ENCODE peak calls at places on chromosomes 1 and 21, in nine cellular contexts. One of them, this sample, is unnamed.
A peak's percentile ranks its signal among the peaks of the same experiment; 100 is the strongest.

GRCh38 chr1:211939876-211940468 is 95.4 kb downstream of the INTS7 start:
- DNase-seq in tibial artery: no peak
- DNase-seq in left ventricle myocardium inferior: no peak
- DNase-seq in foreskin fibroblast: no peak
- DNase-seq in OCI-LY7: peak; percentile 62
- DNase-seq in left lung: no peak
- DNase-seq in hepatocyte: no peak
- DNase-seq in type B pancreatic cell: no peak
- DNase-seq in neural crest cell: no peak
- DNase-seq in this sample: no peak

GRCh38 chr1:17686258-17686657 is 68.9 kb upstream of the ACTL8 start:
- DNase-seq in tibial artery: no peak
- DNase-seq in left ventricle myocardium inferior: no peak
- DNase-seq in foreskin fibroblast: no peak
- DNase-seq in OCI-LY7: no peak
- DNase-seq in left lung: no peak
- DNase-seq in hepatocyte: no peak
- DNase-seq in type B pancreatic cell: no peak
- DNase-seq in neural crest cell: no peak
- DNase-seq in this sample: no peak

GRCh38 chr1:17958704-17959103 is 148.9 kb upstream of the IGSF21 start:
- DNase-seq in tibial artery: no peak
- DNase-seq in left ventricle myocardium inferior: no peak
- DNase-seq in foreskin fibroblast: no peak
- DNase-seq in OCI-LY7: peak; percentile 9
- DNase-seq in left lung: no peak
- DNase-seq in hepatocyte: no peak
- DNase-seq in type B pancreatic cell: no peak
- DNase-seq in neural crest cell: no peak
- DNase-seq in this sample: no peak

GRCh38 chr21:39022901-39023693 is 160.2 kb downstream of the PSMG1 start:
- DNase-seq in tibial artery: no peak
- DNase-seq in left ventricle myocardium inferior: peak; percentile 87
- DNase-seq in foreskin fibroblast: no peak
- DNase-seq in OCI-LY7: no peak
- DNase-seq in left lung: peak; percentile 88
- DNase-seq in hepatocyte: no peak
- DNase-seq in type B pancreatic cell: no peak
- DNase-seq in neural crest cell: no peak
- DNase-seq in this sample: no peak

GRCh38 chr1:5961601-5962000 is 30.6 kb downstream of the NPHP4 start:
- DNase-seq in tibial artery: no peak
- DNase-seq in left ventricle myocardium inferior: no peak
- DNase-seq in foreskin fibroblast: no peak
- DNase-seq in OCI-LY7: no peak
- DNase-seq in left lung: peak; percentile 55
- DNase-seq in hepatocyte: no peak
- DNase-seq in type B pancreatic cell: no peak
- DNase-seq in neural crest cell: no peak
- DNase-seq in this sample: no peak

GRCh38 chr1:57600424-57600823 is 176.6 kb upstream of the DAB1 start:
- DNase-seq in tibial artery: no peak
- DNase-seq in left ventricle myocardium inferior: no peak
- DNase-seq in foreskin fibroblast: no peak
- DNase-seq in OCI-LY7: no peak
- DNase-seq in left lung: no peak
- DNase-seq in hepatocyte: no peak
- DNase-seq in type B pancreatic cell: no peak
- DNase-seq in neural crest cell: no peak
- DNase-seq in this sample: no peak

GRCh38 chr1:195939844-195940243 is 668.4 kb downstream of the KCNT2 start:
- DNase-seq in tibial artery: no peak
- DNase-seq in left ventricle myocardium inferior: no peak
- DNase-seq in foreskin fibroblast: no peak
- DNase-seq in OCI-LY7: no peak
- DNase-seq in left lung: no peak
- DNase-seq in hepatocyte: peak; percentile 10
- DNase-seq in type B pancreatic cell: no peak
- DNase-seq in neural crest cell: no peak
- DNase-seq in this sample: no peak

GRCh38 chr1:246476771-246477170 is 30.3 kb downstream of the SMYD3 start:
- DNase-seq in tibial artery: no peak
- DNase-seq in left ventricle myocardium inferior: no peak
- DNase-seq in foreskin fibroblast: no peak
- DNase-seq in OCI-LY7: no peak
- DNase-seq in left lung: no peak
- DNase-seq in hepatocyte: no peak
- DNase-seq in type B pancreatic cell: no peak
- DNase-seq in neural crest cell: no peak
- DNase-seq in this sample: no peak

DNA sequence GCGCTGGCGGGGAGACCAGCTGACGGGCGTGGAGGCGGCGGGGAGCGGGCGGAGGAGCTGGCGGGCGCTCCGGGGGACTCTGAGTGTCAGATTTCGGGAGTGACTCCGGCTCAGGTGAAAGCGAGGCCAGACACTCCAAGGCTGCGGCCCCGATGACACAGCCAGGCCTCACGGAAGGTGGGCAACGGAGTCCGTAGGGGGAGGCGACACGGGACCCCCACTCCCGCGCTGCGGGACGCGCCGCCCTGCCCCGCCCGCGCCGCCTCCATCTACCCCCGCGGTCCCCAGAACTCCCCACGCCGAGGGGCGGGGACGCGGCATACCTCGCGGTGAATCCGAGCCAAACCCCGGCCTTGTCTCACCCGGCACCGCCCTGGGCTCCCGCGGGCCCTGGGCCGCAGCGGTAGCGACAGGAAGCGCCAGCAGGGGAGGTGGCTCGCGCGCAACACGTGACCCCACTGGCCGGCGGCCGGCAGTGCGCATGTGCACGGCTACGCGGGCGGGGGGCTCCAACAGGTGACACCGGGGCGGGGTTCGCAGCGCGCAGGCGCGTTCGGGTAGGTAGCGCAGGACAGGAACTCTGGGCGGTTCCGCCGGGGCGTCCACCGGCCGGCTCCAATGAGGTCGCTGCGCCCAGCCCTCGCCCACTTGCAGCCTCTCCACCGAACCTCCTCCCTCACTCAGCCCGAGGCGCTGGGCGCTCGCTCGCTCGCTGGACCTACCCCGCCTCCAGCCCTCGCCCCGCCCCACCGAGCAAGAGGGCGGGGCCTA is at the start of gene CC2D1B:
- DNase-seq in tibial artery: peak; percentile 97
- DNase-seq in left ventricle myocardium inferior: peak; percentile 98
- DNase-seq in foreskin fibroblast: peak; percentile 98
- DNase-seq in OCI-LY7: peak; percentile 98
- DNase-seq in left lung: peak; percentile 99
- DNase-seq in hepatocyte: peak; percentile 99
- DNase-seq in type B pancreatic cell: peak; percentile 99
- DNase-seq in neural crest cell: peak; percentile 98
- DNase-seq in this sample: peak; percentile 98
- TF ChIP-seq CTCF in tibial artery: peak; percentile 36
- TF ChIP-seq CTCF in left ventricle myocardium inferior: peak; percentile 47
- TF ChIP-seq CTCF in foreskin fibroblast: no peak
- TF ChIP-seq CTCF in OCI-LY7: no peak
- TF ChIP-seq CTCF in left lung: peak; percentile 52
- TF ChIP-seq CTCF in hepatocyte: peak; percentile 6
- TF ChIP-seq CTCF in type B pancreatic cell: peak; percentile 50
- TF ChIP-seq CTCF in neural crest cell: peak; percentile 39
- TF ChIP-seq CTCF in this sample: peak; percentile 15

DNA sequence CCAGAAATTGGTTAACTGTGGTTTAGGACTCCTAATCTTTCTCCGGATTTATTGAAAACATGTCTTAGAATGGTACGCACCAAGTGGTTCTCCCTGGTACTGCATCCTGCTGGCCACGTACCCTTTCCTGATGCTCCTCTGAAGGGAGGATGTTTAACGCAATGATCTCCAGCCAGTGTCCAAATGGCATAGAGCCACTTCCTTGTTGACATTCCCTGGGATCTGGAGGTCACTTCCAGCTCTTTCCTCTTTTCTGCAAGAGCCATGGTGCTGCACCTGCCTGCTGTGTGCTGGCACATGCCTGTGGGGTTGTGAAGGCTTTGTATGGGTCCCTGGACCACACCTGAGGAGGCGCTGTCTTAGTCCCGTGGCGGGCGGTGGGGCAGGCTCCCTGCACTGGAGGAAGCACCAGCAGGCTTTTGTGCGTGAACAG is 53.9 kb downstream of the GALNT2 start:
- DNase-seq in tibial artery: no peak
- DNase-seq in left ventricle myocardium inferior: no peak
- DNase-seq in foreskin fibroblast: no peak
- DNase-seq in OCI-LY7: peak; percentile 72
- DNase-seq in left lung: no peak
- DNase-seq in hepatocyte: no peak
- DNase-seq in type B pancreatic cell: no peak
- DNase-seq in neural crest cell: peak; percentile 33
- DNase-seq in this sample: no peak
- TF ChIP-seq CTCF in tibial artery: peak; percentile 44
- TF ChIP-seq CTCF in left ventricle myocardium inferior: peak; percentile 63
- TF ChIP-seq CTCF in foreskin fibroblast: peak; percentile 24
- TF ChIP-seq CTCF in OCI-LY7: peak; percentile 82
- TF ChIP-seq CTCF in left lung: peak; percentile 69
- TF ChIP-seq CTCF in hepatocyte: peak; percentile 34
- TF ChIP-seq CTCF in type B pancreatic cell: peak; percentile 74
- TF ChIP-seq CTCF in neural crest cell: peak; percentile 62
- TF ChIP-seq CTCF in this sample: peak; percentile 88

GRCh38 chr1:55441474-55441873 is 226.3 kb upstream of the USP24 start:
- DNase-seq in tibial artery: no peak
- DNase-seq in left ventricle myocardium inferior: no peak
- DNase-seq in foreskin fibroblast: peak; percentile 63
- DNase-seq in OCI-LY7: no peak
- DNase-seq in left lung: no peak
- DNase-seq in hepatocyte: no peak
- DNase-seq in type B pancreatic cell: no peak
- DNase-seq in neural crest cell: no peak
- DNase-seq in this sample: no peak

GRCh38 chr1:55446351-55446750 is 231.2 kb upstream of the USP24 start:
- DNase-seq in tibial artery: no peak
- DNase-seq in left ventricle myocardium inferior: no peak
- DNase-seq in foreskin fibroblast: peak; percentile 68
- DNase-seq in OCI-LY7: no peak
- DNase-seq in left lung: no peak
- DNase-seq in hepatocyte: no peak
- DNase-seq in type B pancreatic cell: no peak
- DNase-seq in neural crest cell: no peak
- DNase-seq in this sample: no peak

GRCh38 chr1:55445416-55445815 is 230.3 kb upstream of the USP24 start:
- DNase-seq in tibial artery: no peak
- DNase-seq in left ventricle myocardium inferior: no peak
- DNase-seq in foreskin fibroblast: no peak
- DNase-seq in OCI-LY7: no peak
- DNase-seq in left lung: no peak
- DNase-seq in hepatocyte: no peak
- DNase-seq in type B pancreatic cell: no peak
- DNase-seq in neural crest cell: no peak
- DNase-seq in this sample: no peak

GRCh38 chr1:55444660-55445059 is 229.5 kb upstream of the USP24 start:
- DNase-seq in tibial artery: no peak
- DNase-seq in left ventricle myocardium inferior: no peak
- DNase-seq in foreskin fibroblast: no peak
- DNase-seq in OCI-LY7: no peak
- DNase-seq in left lung: no peak
- DNase-seq in hepatocyte: no peak
- DNase-seq in type B pancreatic cell: no peak
- DNase-seq in neural crest cell: no peak
- DNase-seq in this sample: no peak

DNA sequence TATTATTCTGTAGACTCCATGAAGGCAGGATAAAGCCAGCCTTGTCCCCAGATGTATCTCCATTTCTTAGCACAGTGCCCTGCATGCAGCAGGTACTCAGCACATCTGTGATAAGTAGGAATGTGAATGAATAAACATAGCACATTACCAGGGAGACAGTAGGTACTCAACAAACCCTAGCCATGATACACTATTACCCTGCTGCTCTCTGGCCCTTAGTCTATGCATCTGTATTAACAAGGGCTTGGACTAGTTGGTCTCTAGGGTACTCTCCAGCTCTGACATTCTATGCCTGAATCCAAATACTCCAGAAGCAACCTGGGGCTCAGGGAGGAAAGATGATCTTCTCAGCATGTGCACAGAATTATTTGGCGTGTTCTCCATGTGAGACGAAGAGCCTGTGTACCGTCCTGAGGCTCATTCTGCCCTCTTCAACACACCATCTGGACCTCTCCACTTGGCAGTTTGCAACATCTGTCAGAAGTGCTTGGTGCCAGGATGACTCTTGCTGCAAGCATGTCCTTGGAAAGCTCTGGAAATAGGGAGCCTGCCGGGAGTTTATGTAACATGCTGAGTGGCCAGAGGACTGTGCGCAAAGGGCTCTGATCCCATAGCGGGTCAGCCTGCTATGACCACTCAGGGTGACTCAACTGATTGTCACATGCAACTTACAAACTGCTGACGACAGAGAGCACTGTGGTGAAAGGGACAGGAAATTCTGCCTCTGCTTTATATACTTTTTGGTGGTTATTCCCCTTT is 228.2 kb upstream of the USP24 start:
- DNase-seq in tibial artery: peak; percentile 97
- DNase-seq in left ventricle myocardium inferior: peak; percentile 72
- DNase-seq in foreskin fibroblast: peak; percentile 100
- DNase-seq in OCI-LY7: no peak
- DNase-seq in left lung: peak; percentile 59
- DNase-seq in hepatocyte: peak; percentile 74
- DNase-seq in type B pancreatic cell: no peak
- DNase-seq in neural crest cell: no peak
- DNase-seq in this sample: no peak
- TF ChIP-seq CTCF in tibial artery: no peak
- TF ChIP-seq CTCF in left ventricle myocardium inferior: no peak
- TF ChIP-seq CTCF in foreskin fibroblast: no peak
- TF ChIP-seq CTCF in OCI-LY7: no peak
- TF ChIP-seq CTCF in left lung: no peak
- TF ChIP-seq CTCF in hepatocyte: peak; percentile 15
- TF ChIP-seq CTCF in type B pancreatic cell: no peak
- TF ChIP-seq CTCF in neural crest cell: no peak
- TF ChIP-seq CTCF in this sample: no peak

GRCh38 chr1:203320546-203321272 is 15.4 kb downstream of the BTG2 start:
- DNase-seq in tibial artery: peak; percentile 60
- DNase-seq in left ventricle myocardium inferior: peak; percentile 49
- DNase-seq in foreskin fibroblast: peak; percentile 35
- DNase-seq in OCI-LY7: peak; percentile 99
- DNase-seq in left lung: no peak
- DNase-seq in hepatocyte: peak; percentile 59
- DNase-seq in type B pancreatic cell: no peak
- DNase-seq in neural crest cell: no peak
- DNase-seq in this sample: peak; percentile 60

GRCh38 chr1:203324103-203325003 is 19.0 kb downstream of the BTG2 start:
- DNase-seq in tibial artery: peak; percentile 56
- DNase-seq in left ventricle myocardium inferior: no peak
- DNase-seq in foreskin fibroblast: no peak
- DNase-seq in OCI-LY7: peak; percentile 58
- DNase-seq in left lung: peak; percentile 71
- DNase-seq in hepatocyte: no peak
- DNase-seq in type B pancreatic cell: no peak
- DNase-seq in neural crest cell: no peak
- DNase-seq in this sample: no peak

GRCh38 chr1:203321273-203322052 is 16.1 kb downstream of the BTG2 start:
- DNase-seq in tibial artery: no peak
- DNase-seq in left ventricle myocardium inferior: no peak
- DNase-seq in foreskin fibroblast: no peak
- DNase-seq in OCI-LY7: no peak
- DNase-seq in left lung: no peak
- DNase-seq in hepatocyte: no peak
- DNase-seq in type B pancreatic cell: no peak
- DNase-seq in neural crest cell: no peak
- DNase-seq in this sample: peak; percentile 1

GRCh38 chr1:203323587-203323986 is 18.3 kb downstream of the BTG2 start:
- DNase-seq in tibial artery: peak; percentile 22
- DNase-seq in left ventricle myocardium inferior: no peak
- DNase-seq in foreskin fibroblast: no peak
- DNase-seq in OCI-LY7: no peak
- DNase-seq in left lung: no peak
- DNase-seq in hepatocyte: no peak
- DNase-seq in type B pancreatic cell: no peak
- DNase-seq in neural crest cell: no peak
- DNase-seq in this sample: peak; percentile 30

GRCh38 chr1:203322480-203323179 is 17.3 kb downstream of the BTG2 start:
- DNase-seq in tibial artery: peak; percentile 74
- DNase-seq in left ventricle myocardium inferior: peak; percentile 40
- DNase-seq in foreskin fibroblast: no peak
- DNase-seq in OCI-LY7: no peak
- DNase-seq in left lung: no peak
- DNase-seq in hepatocyte: no peak
- DNase-seq in type B pancreatic cell: no peak
- DNase-seq in neural crest cell: no peak
- DNase-seq in this sample: peak; percentile 12
- TF ChIP-seq CTCF in tibial artery: no peak
- TF ChIP-seq CTCF in left ventricle myocardium inferior: no peak
- TF ChIP-seq CTCF in foreskin fibroblast: no peak
- TF ChIP-seq CTCF in OCI-LY7: no peak
- TF ChIP-seq CTCF in left lung: no peak
- TF ChIP-seq CTCF in hepatocyte: no peak
- TF ChIP-seq CTCF in type B pancreatic cell: no peak
- TF ChIP-seq CTCF in neural crest cell: no peak
- TF ChIP-seq CTCF in this sample: no peak

This sample was measured in CD14-positive monocyte.